ENCODE peak calls at places on chromosomes 7 and 10, in five cellular contexts. P, B, T, W and G are unnamed samples.

GRCh38 chr10:88392222-88392621 is 190.9 kb downstream of the RNLS start:
- DNase-seq in T (no peak), P (no peak), B (no peak), W (no peak), G (no peak)

GRCh38 chr7:20329389-20330175 is 1.1 kb upstream of the ITGB8 start:
- DNase-seq in P (peak; percentile 86), B (peak; percentile 68), W (peak; percentile 82), T (peak; percentile 81), G (peak; percentile 60)

GRCh38 chr7:92810242-92810611 is 26.1 kb downstream of the CDK6 start:
- DNase-seq in B (no peak), P (no peak), T (no peak), W (peak; percentile 58), G (no peak)

GRCh38 chr10:92785118-92785517 is 63.2 kb upstream of the EXOC6 start:
- DNase-seq in B (no peak), P (no peak), T (no peak), W (no peak), G (no peak)

GRCh38 chr10:103877861-103878260 is 22.5 kb upstream of the SH3PXD2A start:
- DNase-seq in P (no peak), T (no peak), B (no peak), W (no peak), G (no peak)

GRCh38 chr10:32893431-32893830 is 64.6 kb downstream of the ITGB1 start:
- DNase-seq in B (no peak), T (peak; percentile 56), W (peak; percentile 64), P (no peak), G (no peak)

GRCh38 chr7:46281071-46281470 is 360.0 kb upstream of the IGFBP3 start:
- DNase-seq in W (no peak), T (no peak), B (no peak), P (no peak), G (no peak)

GRCh38 chr7:130844811-130845580 is 111.0 kb upstream of the KLF14 start:
- DNase-seq in B (no peak), P (no peak), T (no peak), W (peak; percentile 81), G (no peak)

GRCh38 chr10:125083576-125083920 is 76.8 kb downstream of the CTBP2 start:
- DNase-seq in B (peak; percentile 36), T (peak; percentile 54), W (peak; percentile 77), P (no peak), G (peak; percentile 29)

GRCh38 chr10:47257396-47258120 is 42.4 kb upstream of the GDF10 start:
- DNase-seq in W (no peak), T (peak; percentile 19), P (no peak), B (no peak), G (no peak)

GRCh38 chr10:72756674-72757385 is 64.9 kb downstream of the MCU start:
- DNase-seq in B (no peak), T (no peak), W (no peak), P (no peak), G (no peak)

GRCh38 chr7:85829817-85830432 is 643.1 kb upstream of the SEMA3D start:
- DNase-seq in W (peak; percentile 27), B (no peak), P (peak; percentile 19), T (no peak), G (no peak)

GRCh38 chr7:101630591-101630990 is 1.5 kb upstream of the MYL10 start:
- DNase-seq in P (peak; percentile 53), W (no peak), T (no peak), B (no peak), G (no peak)

GRCh38 chr10:27512548-27512947 is 8.4 kb downstream of the RAB18 start:
- DNase-seq in P (no peak), B (no peak), T (no peak), W (no peak), G (no peak)

GRCh38 chr7:128881458-128882125 is 18.9 kb downstream of the ATP6V1F start:
- DNase-seq in B (peak; percentile 46), T (no peak), W (no peak), P (peak; percentile 42), G (no peak)

GRCh38 chr10:88108115-88108610 is 244.7 kb downstream of the PTEN start:
- DNase-seq in P (no peak), B (no peak), W (peak; percentile 36), T (no peak), G (no peak)

GRCh38 chr7:29946428-29947186 is 43.0 kb downstream of the SCRN1 start:
- DNase-seq in W (peak; percentile 46), P (peak; percentile 38), B (no peak), T (no peak), G (peak; percentile 37)

GRCh38 chr7:132580277-132580676 is 4.0 kb upstream of the PLXNA4 start:
- DNase-seq in B (no peak), W (peak; percentile 32), P (peak; percentile 54), T (no peak), G (no peak)

GRCh38 chr7:18064242-18064838 is 36.7 kb upstream of the PRPS1L1 start:
- DNase-seq in B (no peak), P (peak; percentile 26), T (no peak), W (peak; percentile 11), G (no peak)

GRCh38 chr7:157432541-157432956 is 95.7 kb downstream of the DNAJB6 start:
- DNase-seq in T (peak; percentile 62), B (no peak), P (peak; percentile 81), W (peak; percentile 83), G (peak; percentile 35)

GRCh38 chr7:54544356-54545240 is 2.4 kb downstream of the VSTM2A start:
- DNase-seq in W (no peak), P (peak; percentile 63), B (no peak), T (no peak), G (no peak)

GRCh38 chr7:26083113-26083512 is 68.9 kb upstream of the NFE2L3 start:
- DNase-seq in W (no peak), B (no peak), T (no peak), P (no peak), G (no peak)

GRCh38 chr7:36036590-36036989 is 116.5 kb upstream of the EEPD1 start:
- DNase-seq in T (no peak), B (no peak), P (peak; percentile 74), W (peak; percentile 37), G (no peak)

GRCh38 chr7:142188846-142189245 is 69.0 kb downstream of the PRSS58 start:
- DNase-seq in P (no peak), W (peak; percentile 54), T (no peak), B (no peak), G (no peak)

GRCh38 chr7:77439572-77439971 is 23.4 kb upstream of the GSAP start:
- DNase-seq in B (no peak), T (no peak), P (peak; percentile 30), W (peak; percentile 78), G (no peak)
- TF ChIP-seq CTCF in B (peak; percentile 12), T (peak; percentile 3), P (peak; percentile 30), W (peak; percentile 82), G (no peak)

DNA sequence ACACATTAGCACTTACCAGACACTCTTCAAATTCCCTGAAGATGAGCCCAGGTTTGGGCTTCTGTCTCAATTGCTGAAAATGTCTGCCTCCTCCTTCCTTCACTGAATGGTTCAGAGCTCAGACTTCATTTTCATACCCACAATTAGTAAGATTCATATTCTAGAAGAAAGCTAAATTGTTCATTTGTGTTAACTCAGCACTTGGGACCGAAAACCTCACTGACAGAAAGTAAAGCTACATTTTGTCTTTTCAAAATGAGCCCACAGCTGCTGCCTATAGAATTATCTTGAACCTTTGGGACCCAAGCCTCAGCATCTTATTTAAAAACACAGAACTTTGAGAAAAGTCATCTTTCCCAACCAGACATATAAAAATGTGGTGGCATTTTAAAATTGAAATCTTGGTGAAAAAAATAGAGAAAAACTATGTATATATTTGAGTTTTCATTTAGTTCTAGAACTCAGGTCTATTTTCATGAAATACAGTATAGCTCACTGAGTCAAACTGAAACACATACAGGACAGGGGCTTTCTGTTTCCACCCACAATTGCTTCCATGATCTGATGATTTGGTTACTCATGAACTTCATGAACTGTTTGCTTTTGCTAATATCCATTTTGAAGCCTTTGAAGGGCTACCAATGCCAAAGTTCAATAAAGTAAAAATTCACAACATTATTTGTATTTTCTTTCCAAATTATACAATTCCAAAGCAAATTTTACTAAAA is 119.1 kb upstream of the PFKP start:
- DNase-seq in P (no peak), T (no peak), W (no peak), B (no peak), G (no peak)
- TF ChIP-seq EP300 in P (no peak), T (no peak), W (no peak), B (no peak), G (no peak)

GRCh38 chr7:51224811-51225581 is 91.6 kb downstream of the COBL start:
- DNase-seq in W (peak; percentile 48), T (peak; percentile 34), P (no peak), B (no peak), G (no peak)
- TF ChIP-seq CTCF in W (peak; percentile 39), T (no peak), P (no peak), B (peak; percentile 47), G (no peak)

GRCh38 chr7:4928445-4928844 is 30.5 kb downstream of the MMD2 start:
- DNase-seq in B (no peak), T (no peak), W (no peak), P (no peak), G (no peak)

GRCh38 chr7:4929005-4929404 is 30.0 kb downstream of the MMD2 start:
- DNase-seq in P (no peak), W (no peak), B (no peak), T (no peak), G (no peak)

GRCh38 chr7:4937411-4937810 is 21.6 kb downstream of the MMD2 start:
- DNase-seq in W (no peak), B (no peak), P (no peak), T (no peak), G (no peak)

GRCh38 chr7:4934419-4935025 is 24.5 kb downstream of the MMD2 start:
- DNase-seq in W (no peak), P (no peak), B (no peak), T (no peak), G (no peak)

DNA sequence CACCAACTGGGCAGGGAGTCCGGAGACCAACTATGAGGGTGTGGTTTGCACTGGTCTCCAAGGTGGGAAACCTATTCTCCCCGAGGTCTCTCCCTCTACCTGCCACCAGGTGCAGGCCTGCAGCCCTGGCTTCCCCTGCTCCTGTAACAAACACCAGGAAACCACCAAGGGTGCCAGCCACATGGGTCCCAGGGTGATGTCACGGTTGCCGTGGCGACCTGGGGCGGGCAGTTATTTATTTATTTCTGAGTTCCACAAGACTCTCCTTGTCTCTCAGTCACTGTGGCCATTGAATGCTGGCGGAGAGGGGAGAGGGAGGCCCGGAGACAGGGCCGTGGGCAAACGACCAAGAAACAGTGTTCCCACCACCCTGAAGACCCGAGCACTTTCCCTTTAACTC is 27.1 kb downstream of the MMD2 start:
- DNase-seq in B (no peak), P (peak; percentile 75), T (peak; percentile 70), W (peak; percentile 30), G (no peak)
- TF ChIP-seq EP300 in B (no peak), P (no peak), T (no peak), W (no peak), G (no peak)

GRCh38 chr7:151745090-151745638 is 131.8 kb downstream of the PRKAG2 start:
- DNase-seq in B (no peak), T (no peak), P (no peak), W (peak; percentile 92), G (no peak)
- TF ChIP-seq CTCF in B (peak; percentile 19), T (no peak), P (peak; percentile 55), W (peak; percentile 51), G (no peak)